ENCODE peak calls at places on chromosomes 7 and 10, in seven cellular contexts. A is A673, G is transverse colon, N is cardiac muscle cell, C is fibroblast of mammary gland, K is LNCaP clone FGC, M is tibial artery. R is an unnamed sample.

GRCh38 chr7:105173586-105173985 is 159.6 kb downstream of the KMT2E start:
- DNase-seq in A (peak; percentile 26), G (no peak), N (no peak), C (no peak), K (no peak), M (no peak), R (no peak)

GRCh38 chr7:36283711-36284130 is 105.9 kb upstream of the ANLN start:
- DNase-seq in A (no peak), G (peak; percentile 48), N (no peak), C (no peak), K (no peak), M (peak; percentile 80), R (no peak)

GRCh38 chr10:23405540-23405939 is 33.3 kb upstream of the OTUD1 start:
- DNase-seq in A (no peak), G (no peak), N (peak; percentile 91), C (no peak), K (no peak), M (no peak), R (peak; percentile 88)

GRCh38 chr7:22426463-22427121 is 69.6 kb upstream of the RAPGEF5 start:
- DNase-seq in A (no peak), G (no peak), N (no peak), C (no peak), K (no peak), M (no peak), R (no peak)

GRCh38 chr7:80681272-80681885 is 42.9 kb downstream of the CD36 start:
- DNase-seq in A (peak; percentile 48), G (no peak), N (peak; percentile 53), C (peak; percentile 45), K (no peak), M (no peak), R (peak; percentile 56)

GRCh38 chr10:6168059-6168458 is 34.7 kb upstream of the PFKFB3 start:
- DNase-seq in A (no peak), G (no peak), N (no peak), C (no peak), K (no peak), M (no peak), R (no peak)

GRCh38 chr10:62047960-62048383 is 146.5 kb downstream of the ARID5B start:
- DNase-seq in A (no peak), G (peak; percentile 44), N (peak; percentile 68), C (peak; percentile 68), K (no peak), M (peak; percentile 48), R (peak; percentile 62)

GRCh38 chr10:43386981-43387677 is 15.7 kb downstream of the FXYD4 start:
- DNase-seq in A (no peak), G (no peak), N (no peak), C (no peak), K (no peak), M (no peak), R (no peak)

GRCh38 chr10:16585103-16585502 is 63.4 kb upstream of the C1QL3 start:
- DNase-seq in A (peak; percentile 4), G (no peak), N (peak; percentile 77), C (no peak), K (no peak), M (no peak), R (peak; percentile 72)

GRCh38 chr7:80127412-80128150 is 7.0 kb upstream of the GNAI1 start:
- DNase-seq in A (peak; percentile 77), G (no peak), N (peak; percentile 54), C (no peak), K (no peak), M (no peak), R (no peak)

GRCh38 chr7:24930856-24931255 is 49.1 kb downstream of the OSBPL3 start:
- DNase-seq in A (no peak), G (no peak), N (no peak), C (no peak), K (no peak), M (no peak), R (no peak)

GRCh38 chr7:127582361-127582760 is 3.0 kb downstream of the GCC1 start:
- DNase-seq in A (no peak), G (peak; percentile 16), N (peak; percentile 79), C (peak; percentile 63), K (no peak), M (no peak), R (peak; percentile 59)

GRCh38 chr7:137440434-137440830 is 96.9 kb upstream of the PTN start:
- DNase-seq in A (no peak), G (no peak), N (no peak), C (no peak), K (no peak), M (no peak), R (no peak)

GRCh38 chr10:96218826-96219225 is 52.5 kb downstream of the BLNK start:
- DNase-seq in A (no peak), G (no peak), N (no peak), C (no peak), K (no peak), M (no peak), R (no peak)

GRCh38 chr10:102243304-102243703 is 2.0 kb upstream of the PITX3 start:
- DNase-seq in A (no peak), G (no peak), N (peak; percentile 78), C (peak; percentile 89), K (no peak), M (no peak), R (peak; percentile 84)

GRCh38 chr10:132377326-132377725 is 19.7 kb upstream of the PWWP2B start:
- DNase-seq in A (no peak), G (no peak), N (no peak), C (no peak), K (no peak), M (no peak), R (no peak)

GRCh38 chr7:112571852-112572607 is 91.2 kb downstream of the LSMEM1 start:
- DNase-seq in A (no peak), G (peak; percentile 27), N (no peak), C (no peak), K (peak; percentile 93), M (no peak), R (no peak)

GRCh38 chr10:3935141-3935540 is 150.1 kb upstream of the KLF6 start:
- DNase-seq in A (no peak), G (no peak), N (peak; percentile 86), C (peak; percentile 92), K (no peak), M (peak; percentile 57), R (peak; percentile 88)
- H3K4me3 ChIP-seq in A (no peak overlapping the region), G (no peak overlapping the region), N (no peak overlapping the region), C (no peak overlapping the region), K (no peak overlapping the region), M (peak overlapping the region; percentile 39), R (peak overlapping the region; percentile 27)

GRCh38 chr10:127195041-127195506 is 1.3 kb downstream of the INSYN2A start:
- DNase-seq in A (no peak), G (no peak), N (peak; percentile 7), C (no peak), K (no peak), M (no peak), R (no peak)

GRCh38 chr10:127194598-127194997 is 1.8 kb downstream of the INSYN2A start:
- DNase-seq in A (no peak), G (no peak), N (no peak), C (no peak), K (no peak), M (no peak), R (no peak)

GRCh38 chr10:127196955-127197432 is 603 bp upstream of the INSYN2A start:
- DNase-seq in A (no peak), G (no peak), N (no peak), C (no peak), K (no peak), M (no peak), R (no peak)

GRCh38 chr10:127195571-127196226 is 692 bp downstream of the INSYN2A start:
- DNase-seq in A (no peak), G (no peak), N (peak; percentile 31), C (peak; percentile 16), K (no peak), M (no peak), R (peak; percentile 23)

DNA sequence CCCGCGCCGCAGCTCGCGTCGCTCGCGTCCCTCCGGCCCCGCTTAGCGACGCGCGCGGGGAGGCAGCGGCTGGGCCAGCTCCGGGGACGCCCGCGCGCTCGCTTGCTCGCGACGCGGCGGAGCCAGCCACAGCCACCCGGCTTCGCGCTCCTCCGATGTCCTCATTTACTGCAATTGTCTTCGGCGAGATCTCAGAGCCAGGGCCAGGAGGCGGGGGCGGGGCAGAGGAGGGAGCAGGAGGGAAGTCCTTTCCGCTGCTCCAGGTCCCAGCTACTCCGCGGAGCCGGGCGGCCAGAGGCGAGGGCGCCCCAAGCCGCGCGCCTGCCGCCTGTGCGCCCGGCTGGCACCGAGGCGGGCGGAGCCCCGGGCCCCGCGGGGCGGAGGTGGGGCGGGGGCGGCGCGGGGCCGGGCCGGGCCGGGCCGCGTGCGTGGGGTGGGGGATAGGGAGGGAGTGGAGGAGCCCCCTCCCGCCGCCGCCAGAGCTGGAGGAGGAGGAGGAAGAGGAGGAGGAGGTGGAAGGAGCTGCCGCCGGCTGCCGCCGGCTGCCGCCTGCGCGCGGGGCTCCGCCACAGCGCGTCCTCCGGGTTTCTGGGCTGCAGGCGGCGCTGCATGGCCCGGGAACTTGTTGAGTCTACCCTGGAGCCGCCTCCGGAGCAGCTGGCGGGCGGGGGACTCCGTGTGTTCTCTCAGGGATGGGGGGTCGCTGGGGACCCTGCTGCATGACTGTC is at the start of gene INSYN2A:
- DNase-seq in A (peak; percentile 69), G (peak; percentile 27), N (peak; percentile 65), C (peak; percentile 52), K (no peak), M (no peak), R (peak; percentile 61)
- TF ChIP-seq CTCF in A (peak; percentile 42), G (no peak), N (peak; percentile 42), C (no peak), K (peak; percentile 28), M (no peak), R (peak; percentile 21)

GRCh38 chr10:88541116-88541626 is 41.9 kb downstream of the RNLS start:
- DNase-seq in A (no peak), G (no peak), N (peak; percentile 66), C (peak; percentile 84), K (peak; percentile 39), M (no peak), R (peak; percentile 65)
- H3K4me3 ChIP-seq in A (no peak overlapping the region), G (no peak overlapping the region), N (no peak overlapping the region), C (no peak overlapping the region), K (no peak overlapping the region), M (no peak overlapping the region), R (no peak overlapping the region)

GRCh38 chr10:14423111-14423744 is 92.5 kb upstream of the FRMD4A start:
- DNase-seq in A (no peak), G (peak; percentile 8), N (no peak), C (no peak), K (no peak), M (no peak), R (no peak)

GRCh38 chr10:14429043-14429713 is 98.5 kb upstream of the FRMD4A start:
- DNase-seq in A (no peak), G (no peak), N (no peak), C (no peak), K (no peak), M (no peak), R (no peak)

GRCh38 chr10:14422431-14422830 is 91.7 kb upstream of the FRMD4A start:
- DNase-seq in A (no peak), G (no peak), N (no peak), C (no peak), K (no peak), M (no peak), R (no peak)

GRCh38 chr10:14421941-14422340 is 91.2 kb upstream of the FRMD4A start:
- DNase-seq in A (no peak), G (no peak), N (no peak), C (no peak), K (no peak), M (no peak), R (no peak)

GRCh38 chr10:14425031-14425430 is 94.3 kb upstream of the FRMD4A start:
- DNase-seq in A (no peak), G (no peak), N (no peak), C (no peak), K (no peak), M (no peak), R (no peak)
- TF ChIP-seq CTCF in A (no peak), G (no peak), N (no peak), C (no peak), K (no peak), M (no peak), R (no peak)

R was measured in fibroblast of pulmonary artery.